ENCODE peak calls at places on chromosomes 5 and 9, in five cellular contexts. G, H, Y, S and Z are unnamed samples.

GRCh38 chr9:134178781-134179551 is 14.6 kb upstream of the RNU6ATAC start:
- DNase-seq in G (peak), S (peak), Y (peak), H (no peak), Z (peak)

GRCh38 chr9:17750285-17750684 is 171.4 kb downstream of the SH3GL2 start:
- DNase-seq in Y (no peak), H (no peak), S (no peak), G (no peak), Z (no peak)

GRCh38 chr9:98611986-98612505 is 96.7 kb downstream of the GABBR2 start:
- DNase-seq in S (no peak), Y (no peak), H (no peak), G (no peak), Z (no peak)

GRCh38 chr5:108801776-108802175 is 54.1 kb downstream of the FER start:
- DNase-seq in S (peak), H (no peak), Y (no peak), G (peak), Z (peak)

GRCh38 chr9:127801955-127802575 is 617 bp upstream of the FPGS start:
- DNase-seq in G (no peak), H (no peak), S (peak), Y (no peak), Z (peak)

GRCh38 chr9:135320943-135321342 is 158.6 kb upstream of the PPP1R26 start:
- DNase-seq in H (no peak), S (no peak), G (no peak), Y (no peak), Z (no peak)

GRCh38 chr5:154418344-154418820 is 27.4 kb upstream of the SAP30L start:
- DNase-seq in G (no peak), H (no peak), S (no peak), Y (no peak), Z (no peak)

GRCh38 chr5:169670769-169671525 is 33.9 kb downstream of the DOCK2 start:
- DNase-seq in H (no peak), Y (no peak), G (no peak), S (no peak), Z (no peak)

GRCh38 chr5:116825486-116825885 is 250.9 kb upstream of the SEMA6A start:
- DNase-seq in H (no peak), S (no peak), Y (no peak), G (no peak), Z (no peak)

GRCh38 chr9:99635032-99635431 is 186.7 kb upstream of the NR4A3 start:
- DNase-seq in H (no peak), G (no peak), Y (no peak), S (no peak), Z (no peak)

GRCh38 chr5:170792878-170793277 is 9.4 kb downstream of the GABRP start:
- DNase-seq in G (no peak), S (no peak), Y (no peak), H (no peak), Z (peak)

GRCh38 chr5:172820046-172820767 is 13.8 kb upstream of the ERGIC1 start:
- DNase-seq in G (no peak), Y (peak), S (no peak), H (no peak), Z (peak)